ENCODE peak calls at places on chromosomes 5 and 9, in nine cellular contexts. A is neural crest cell; H is central memory CD4-positive, alpha-beta T cell; V is naive thymus-derived CD4-positive, alpha-beta T cell; L is ecto neural progenitor cell; G is GM13976; J is naive thymus-derived CD8-positive, alpha-beta T cell; T is A549; P is T-helper 17 cell. U is an unnamed sample.

GRCh38 chr9:111232997-111233790 is 96.8 kb downstream of the OR2K2 start:
- DNase-seq in J (no peak), V (no peak), T (no peak), L (no peak), H (no peak), P (no peak), G (no peak), A (no peak), U (no peak)

GRCh38 chr5:80184235-80185023 is 71.4 kb downstream of the SERINC5 start:
- DNase-seq in L (no peak), V (no peak), A (no peak), T (peak), G (no peak), P (no peak), H (no peak), J (no peak), U (no peak)

GRCh38 chr9:5846501-5846921 is 13.6 kb upstream of the ERMP1 start:
- DNase-seq in T (no peak), G (no peak), H (no peak), A (no peak), L (no peak), V (no peak), P (no peak), J (no peak), U (no peak)

GRCh38 chr5:55303238-55303690 is 4.2 kb downstream of the DHX29 start:
- DNase-seq in L (no peak), H (no peak), A (no peak), T (no peak), P (no peak), V (no peak), G (no peak), J (no peak), U (no peak)

GRCh38 chr9:121944741-121945191 is 148.3 kb downstream of the TTLL11 start:
- DNase-seq in L (no peak), A (no peak), V (no peak), G (no peak), T (no peak), H (no peak), P (no peak), J (no peak), U (no peak)

GRCh38 chr5:29054282-29054681 is 2015.9 kb upstream of the CDH9 start:
- DNase-seq in P (no peak), T (no peak), G (no peak), A (no peak), J (no peak), V (no peak), L (no peak), H (no peak), U (no peak)

GRCh38 chr5:175638305-175638704 is 19.6 kb upstream of the HRH2 start:
- DNase-seq in V (no peak), L (no peak), H (no peak), A (no peak), G (no peak), P (no peak), J (no peak), T (no peak), U (no peak)

GRCh38 chr9:127349483-127350127 is 47.4 kb upstream of the SLC2A8 start:
- DNase-seq in A (no peak), T (no peak), H (no peak), P (no peak), L (no peak), J (no peak), V (no peak), G (no peak), U (no peak)

GRCh38 chr5:1368236-1368635 is 23.3 kb upstream of the CLPTM1L start:
- DNase-seq in L (no peak), J (no peak), P (no peak), A (no peak), G (no peak), V (no peak), H (no peak), T (no peak), U (no peak)

GRCh38 chr9:22111871-22112247 is 102.8 kb upstream of the CDKN2B start:
- DNase-seq in G (no peak), L (no peak), J (no peak), V (no peak), A (no peak), H (no peak), P (no peak), T (no peak), U (no peak)

GRCh38 chr9:36100532-36100931 is 36.0 kb upstream of the GLIPR2 start:
- DNase-seq in P (no peak), H (no peak), V (no peak), L (no peak), T (no peak), A (no peak), G (no peak), J (no peak), U (no peak)

GRCh38 chr5:73118331-73119011 is 1.9 kb upstream of the TMEM171 start:
- DNase-seq in L (no peak), G (no peak), A (no peak), V (no peak), H (no peak), J (no peak), T (no peak), P (no peak), U (no peak)

GRCh38 chr5:5271606-5272321 is 131.6 kb downstream of the ADAMTS16 start:
- DNase-seq in A (no peak), T (no peak), L (no peak), G (no peak), H (no peak), J (no peak), V (no peak), P (no peak), U (no peak)

GRCh38 chr9:70466976-70467551 is 52.6 kb upstream of the KLF9 start:
- DNase-seq in T (no peak), H (no peak), P (no peak), V (no peak), J (no peak), L (no peak), G (no peak), A (no peak), U (no peak)

GRCh38 chr5:73791389-73791788 is 165.4 kb downstream of the ARHGEF28 start:
- DNase-seq in V (no peak), J (no peak), L (no peak), P (no peak), A (no peak), T (no peak), H (no peak), G (no peak), U (no peak)

GRCh38 chr5:167571824-167572223 is 719.6 kb upstream of the WWC1 start:
- DNase-seq in V (no peak), P (no peak), L (no peak), A (no peak), T (no peak), G (no peak), J (no peak), H (no peak), U (no peak)

GRCh38 chr9:116027096-116027495 is 126.5 kb upstream of the PAPPA start:
- DNase-seq in J (no peak), L (no peak), V (no peak), A (no peak), T (no peak), H (no peak), P (no peak), G (no peak), U (no peak)

GRCh38 chr9:123784513-123784912 is 145.4 kb downstream of the DENND1A start:
- DNase-seq in L (no peak), T (no peak), V (no peak), G (no peak), H (no peak), J (no peak), A (no peak), P (no peak), U (no peak)

GRCh38 chr9:17531642-17532254 is 47.1 kb upstream of the SH3GL2 start:
- DNase-seq in P (no peak), J (no peak), L (peak), G (peak), V (no peak), A (peak), H (no peak), T (peak), U (peak)

GRCh38 chr5:36052542-36052941 is 14.1 kb downstream of the UGT3A2 start:
- DNase-seq in T (no peak), V (no peak), J (no peak), P (no peak), G (no peak), L (no peak), A (no peak), H (no peak), U (no peak)

GRCh38 chr9:99095565-99095964 is 9.3 kb upstream of the TGFBR1 start:
- DNase-seq in P (no peak), J (no peak), V (no peak), H (no peak), T (no peak), G (no peak), A (no peak), L (no peak), U (no peak)

GRCh38 chr5:96079962-96080361 is 118.3 kb upstream of the ELL2 start:
- DNase-seq in P (no peak), V (no peak), A (no peak), L (no peak), G (no peak), J (no peak), T (no peak), H (no peak), U (no peak)

GRCh38 chr5:152470167-152470566 is 65.1 kb upstream of the NMUR2 start:
- DNase-seq in P (no peak), A (no peak), J (no peak), V (no peak), T (no peak), L (no peak), H (no peak), G (no peak), U (no peak)

GRCh38 chr5:80620206-80620605 is 34.2 kb upstream of the MSH3 start:
- DNase-seq in T (no peak), J (no peak), V (no peak), G (no peak), A (no peak), L (no peak), P (no peak), H (no peak), U (no peak)

GRCh38 chr5:84292788-84293653 is 91.7 kb downstream of the EDIL3 start:
- DNase-seq in H (no peak), V (no peak), P (no peak), J (no peak), L (no peak), A (no peak), G (no peak), T (no peak), U (no peak)

GRCh38 chr9:93672622-93673270 is 96.4 kb downstream of the PHF2 start:
- DNase-seq in V (no peak), L (peak), J (no peak), T (no peak), A (no peak), G (no peak), H (no peak), P (no peak), U (no peak)

GRCh38 chr5:81081461-81081835 is 121.3 kb downstream of the RASGRF2 start:
- DNase-seq in T (no peak), V (no peak), A (no peak), L (no peak), P (no peak), H (no peak), G (no peak), J (no peak), U (no peak)

GRCh38 chr5:154627711-154628678 is 127.2 kb upstream of the LARP1 start:
- DNase-seq in L (no peak), J (no peak), V (no peak), P (no peak), A (no peak), H (no peak), T (no peak), G (no peak), U (no peak)

GRCh38 chr5:2383678-2384025 is 367.8 kb downstream of the IRX2 start:
- DNase-seq in P (no peak), V (no peak), L (peak), H (no peak), A (no peak), J (no peak), G (no peak), T (no peak), U (no peak)

GRCh38 chr9:137281345-137282116 is 4.0 kb downstream of the TOR4A start:
- DNase-seq in L (peak), J (no peak), V (no peak), T (no peak), G (no peak), H (no peak), P (no peak), A (no peak), U (no peak)

GRCh38 chr5:107370569-107370968 is 300.2 kb downstream of the EFNA5 start:
- DNase-seq in J (no peak), H (no peak), G (no peak), T (no peak), P (no peak), V (no peak), A (no peak), L (no peak), U (no peak)

GRCh38 chr5:150217874-150218692 is 28.2 kb downstream of the SLC6A7 start:
- DNase-seq in G (peak), V (peak), A (peak), L (peak), P (peak), T (peak), H (peak), J (peak), U (peak)

GRCh38 chr5:38551020-38552017 is 5.1 kb downstream of the LIFR start:
- DNase-seq in T (peak), L (no peak), A (no peak), V (no peak), G (peak), J (no peak), P (no peak), H (no peak), U (no peak)

GRCh38 chr5:135986891-135987401 is 32.2 kb upstream of the LECT2 start:
- DNase-seq in H (no peak), G (no peak), L (no peak), V (no peak), P (no peak), J (no peak), A (no peak), T (no peak), U (no peak)

GRCh38 chr5:132905938-132906337 is 32.5 kb downstream of the LEAP2 start:
- DNase-seq in J (no peak), T (no peak), L (no peak), G (no peak), P (no peak), H (no peak), A (no peak), V (no peak), U (no peak)